ENCODE peak calls at places on chromosomes 11 and 22, in six cellular contexts. One of them, this sample, is unnamed.
A peak's percentile ranks its signal among the peaks of the same experiment; 100 is the strongest.

GRCh38 chr11:20112291-20113146 is 47.8 kb downstream of the DBX1 start:
- DNase-seq in epithelial cell of prostate: peak; percentile 94
- DNase-seq in stimulated activated naive B cell treated with anti-CD40 and anti-IgM and Interleukin-4, amounts not matched to agents 10 μg/mL and 1 μg/mL and 100 μg/mL, for 72 hours: no peak
- DNase-seq in thoracic aorta: peak; percentile 85
- DNase-seq in fibroblast of the aortic adventitia: peak; percentile 95
- DNase-seq in GM04504: peak; percentile 87
- DNase-seq in this sample: peak; percentile 79

GRCh38 chr22:38017272-38017920 is 33.0 kb upstream of the SOX10 start:
- DNase-seq in epithelial cell of prostate: no peak
- DNase-seq in stimulated activated naive B cell treated with anti-CD40 and anti-IgM and Interleukin-4, amounts not matched to agents 10 μg/mL and 1 μg/mL and 100 μg/mL, for 72 hours: no peak
- DNase-seq in thoracic aorta: no peak
- DNase-seq in fibroblast of the aortic adventitia: peak; percentile 69
- DNase-seq in GM04504: no peak
- DNase-seq in this sample: no peak

GRCh38 chr22:17431179-17431578 is 61.9 kb downstream of the CECR2 start:
- DNase-seq in epithelial cell of prostate: peak; percentile 65
- DNase-seq in stimulated activated naive B cell treated with anti-CD40 and anti-IgM and Interleukin-4, amounts not matched to agents 10 μg/mL and 1 μg/mL and 100 μg/mL, for 72 hours: no peak
- DNase-seq in thoracic aorta: no peak
- DNase-seq in fibroblast of the aortic adventitia: no peak
- DNase-seq in GM04504: no peak
- DNase-seq in this sample: no peak

GRCh38 chr11:123616505-123617198 is 37.8 kb downstream of the SCN3B start:
- DNase-seq in epithelial cell of prostate: peak; percentile 64
- DNase-seq in stimulated activated naive B cell treated with anti-CD40 and anti-IgM and Interleukin-4, amounts not matched to agents 10 μg/mL and 1 μg/mL and 100 μg/mL, for 72 hours: no peak
- DNase-seq in thoracic aorta: no peak
- DNase-seq in fibroblast of the aortic adventitia: peak; percentile 91
- DNase-seq in GM04504: peak; percentile 38
- DNase-seq in this sample: no peak

GRCh38 chr11:128689946-128690745 is 3.7 kb upstream of the FLI1 start:
- DNase-seq in epithelial cell of prostate: no peak
- DNase-seq in stimulated activated naive B cell treated with anti-CD40 and anti-IgM and Interleukin-4, amounts not matched to agents 10 μg/mL and 1 μg/mL and 100 μg/mL, for 72 hours: no peak
- DNase-seq in thoracic aorta: no peak
- DNase-seq in fibroblast of the aortic adventitia: peak; percentile 39
- DNase-seq in GM04504: no peak
- DNase-seq in this sample: no peak

GRCh38 chr11:76316726-76317125 is 64.2 kb downstream of the THAP12 start:
- DNase-seq in epithelial cell of prostate: no peak
- DNase-seq in stimulated activated naive B cell treated with anti-CD40 and anti-IgM and Interleukin-4, amounts not matched to agents 10 μg/mL and 1 μg/mL and 100 μg/mL, for 72 hours: no peak
- DNase-seq in thoracic aorta: no peak
- DNase-seq in fibroblast of the aortic adventitia: no peak
- DNase-seq in GM04504: no peak
- DNase-seq in this sample: no peak

GRCh38 chr11:43786016-43786415 is 94.6 kb upstream of the ALKBH3 start:
- DNase-seq in epithelial cell of prostate: no peak
- DNase-seq in stimulated activated naive B cell treated with anti-CD40 and anti-IgM and Interleukin-4, amounts not matched to agents 10 μg/mL and 1 μg/mL and 100 μg/mL, for 72 hours: no peak
- DNase-seq in thoracic aorta: no peak
- DNase-seq in fibroblast of the aortic adventitia: no peak
- DNase-seq in GM04504: no peak
- DNase-seq in this sample: no peak

GRCh38 chr11:57638005-57638760 is 11.5 kb downstream of the YPEL4 start:
- DNase-seq in epithelial cell of prostate: no peak
- DNase-seq in stimulated activated naive B cell treated with anti-CD40 and anti-IgM and Interleukin-4, amounts not matched to agents 10 μg/mL and 1 μg/mL and 100 μg/mL, for 72 hours: no peak
- DNase-seq in thoracic aorta: peak; percentile 35
- DNase-seq in fibroblast of the aortic adventitia: peak; percentile 84
- DNase-seq in GM04504: peak; percentile 69
- DNase-seq in this sample: peak; percentile 51

GRCh38 chr11:1778141-1778911 is 14.6 kb upstream of the CTSD start:
- DNase-seq in epithelial cell of prostate: no peak
- DNase-seq in stimulated activated naive B cell treated with anti-CD40 and anti-IgM and Interleukin-4, amounts not matched to agents 10 μg/mL and 1 μg/mL and 100 μg/mL, for 72 hours: no peak
- DNase-seq in thoracic aorta: no peak
- DNase-seq in fibroblast of the aortic adventitia: no peak
- DNase-seq in GM04504: no peak
- DNase-seq in this sample: no peak

GRCh38 chr11:107689317-107690202 is 22.3 kb downstream of the SLN start:
- DNase-seq in epithelial cell of prostate: no peak
- DNase-seq in stimulated activated naive B cell treated with anti-CD40 and anti-IgM and Interleukin-4, amounts not matched to agents 10 μg/mL and 1 μg/mL and 100 μg/mL, for 72 hours: peak; percentile 15
- DNase-seq in thoracic aorta: peak; percentile 47
- DNase-seq in fibroblast of the aortic adventitia: peak; percentile 78
- DNase-seq in GM04504: peak; percentile 50
- DNase-seq in this sample: no peak

GRCh38 chr22:50058338-50059184 is 463 bp upstream of the TTLL8 start:
- DNase-seq in epithelial cell of prostate: no peak
- DNase-seq in stimulated activated naive B cell treated with anti-CD40 and anti-IgM and Interleukin-4, amounts not matched to agents 10 μg/mL and 1 μg/mL and 100 μg/mL, for 72 hours: no peak
- DNase-seq in thoracic aorta: no peak
- DNase-seq in fibroblast of the aortic adventitia: no peak
- DNase-seq in GM04504: no peak
- DNase-seq in this sample: no peak

GRCh38 chr11:59555601-59556114 is 44.3 kb downstream of the OR4D9 start:
- DNase-seq in epithelial cell of prostate: no peak
- DNase-seq in stimulated activated naive B cell treated with anti-CD40 and anti-IgM and Interleukin-4, amounts not matched to agents 10 μg/mL and 1 μg/mL and 100 μg/mL, for 72 hours: no peak
- DNase-seq in thoracic aorta: no peak
- DNase-seq in fibroblast of the aortic adventitia: no peak
- DNase-seq in GM04504: no peak
- DNase-seq in this sample: no peak

GRCh38 chr11:122882809-122883681 is 486 bp downstream of the JHY start:
- DNase-seq in epithelial cell of prostate: no peak
- DNase-seq in stimulated activated naive B cell treated with anti-CD40 and anti-IgM and Interleukin-4, amounts not matched to agents 10 μg/mL and 1 μg/mL and 100 μg/mL, for 72 hours: peak; percentile 32
- DNase-seq in thoracic aorta: no peak
- DNase-seq in fibroblast of the aortic adventitia: no peak
- DNase-seq in GM04504: peak; percentile 50
- DNase-seq in this sample: no peak

GRCh38 chr11:12517741-12518140 is 140.4 kb downstream of the PARVA start:
- DNase-seq in epithelial cell of prostate: no peak
- DNase-seq in stimulated activated naive B cell treated with anti-CD40 and anti-IgM and Interleukin-4, amounts not matched to agents 10 μg/mL and 1 μg/mL and 100 μg/mL, for 72 hours: no peak
- DNase-seq in thoracic aorta: no peak
- DNase-seq in fibroblast of the aortic adventitia: no peak
- DNase-seq in GM04504: no peak
- DNase-seq in this sample: no peak

This sample was measured in BJ.